ENCODE peak calls at places on chromosomes 6 and 20, in seven cellular contexts. W is sigmoid colon, L is transverse colon, P is prostate gland, H is spleen, F is upper lobe of left lung, Y is K562. U is an unnamed sample.

GRCh38 chr6:129498556-129498940 is 211.4 kb downstream of the ARHGAP18 start:
- DNase-seq in W (no peak), L (no peak), P (no peak), H (no peak), F (no peak), Y (no peak), U (no peak)

GRCh38 chr20:13148402-13148801 is 72.7 kb upstream of the ISM1 start:
- DNase-seq in W (no peak), L (no peak), P (no peak), H (no peak), F (no peak), Y (no peak), U (no peak)

GRCh38 chr6:138509371-138509770 is 10.1 kb upstream of the NHSL1 start:
- DNase-seq in W (peak; percentile 65), L (peak; percentile 72), P (peak; percentile 68), H (no peak), F (peak; percentile 44), Y (peak; percentile 18), U (no peak)

GRCh38 chr6:32191696-32192607 is 491 bp downstream of the GPSM3 start:
- DNase-seq in W (no peak), L (no peak), P (no peak), H (peak; percentile 88), F (no peak), Y (no peak), U (no peak)

GRCh38 chr20:61762886-61763739 is 302.6 kb downstream of the TAF4 start:
- DNase-seq in W (peak; percentile 53), L (no peak), P (no peak), H (peak; percentile 70), F (no peak), Y (no peak), U (no peak)

GRCh38 chr6:43836507-43836906 is 66.5 kb downstream of the VEGFA start:
- DNase-seq in W (no peak), L (no peak), P (no peak), H (no peak), F (no peak), Y (peak; percentile 80), U (no peak)

GRCh38 chr20:10131612-10132345 is 86.9 kb upstream of the SNAP25 start:
- DNase-seq in W (peak; percentile 84), L (peak; percentile 20), P (peak; percentile 29), H (no peak), F (no peak), Y (no peak), U (no peak)

GRCh38 chr6:74415056-74415455 is 719.1 kb downstream of the CD109 start:
- DNase-seq in W (no peak), L (no peak), P (no peak), H (no peak), F (no peak), Y (no peak), U (no peak)

GRCh38 chr6:7919871-7920270 is 9.3 kb upstream of the TXNDC5 start:
- DNase-seq in W (no peak), L (no peak), P (no peak), H (no peak), F (no peak), Y (peak; percentile 61), U (no peak)

GRCh38 chr6:151161363-151161762 is 78.4 kb upstream of the AKAP12 start:
- DNase-seq in W (no peak), L (no peak), P (no peak), H (no peak), F (no peak), Y (no peak), U (no peak)

GRCh38 chr6:129381885-129382284 is 328.1 kb downstream of the ARHGAP18 start:
- DNase-seq in W (no peak), L (no peak), P (no peak), H (no peak), F (no peak), Y (no peak), U (no peak)

DNA sequence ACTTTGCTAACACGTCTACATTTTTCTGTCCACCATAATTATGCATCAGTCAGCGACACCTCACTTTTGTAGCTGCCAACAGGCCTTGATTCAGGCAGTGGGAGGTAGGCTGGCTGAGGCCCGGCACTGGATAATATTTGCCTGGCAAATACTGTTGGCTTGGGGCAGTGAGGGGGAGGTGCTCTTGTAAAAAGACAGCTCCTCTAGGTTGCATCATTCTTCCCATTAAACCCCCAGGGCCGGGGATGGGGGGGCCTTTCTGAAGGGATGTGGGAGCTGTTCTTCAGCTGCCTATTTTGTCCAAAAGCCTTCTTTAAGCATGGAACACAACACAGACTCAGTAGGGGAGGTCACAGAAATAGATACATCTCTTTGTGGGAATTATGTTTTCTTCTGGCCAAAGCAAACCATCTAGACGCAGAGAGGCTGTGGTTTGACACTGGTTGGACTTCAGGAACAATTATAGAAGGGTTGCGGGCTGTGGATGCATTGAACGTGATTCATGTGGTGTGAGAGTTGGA is 338.3 kb upstream of the NT5E start:
- DNase-seq in W (no peak), L (no peak), P (no peak), H (no peak), F (no peak), Y (no peak), U (no peak)
- TF ChIP-seq POLR2AphosphoS5 in W (no peak), L (no peak), P (no peak), H (no peak), F (no peak), Y (no peak), U (no peak)

GRCh38 chr6:33579828-33580714 is at the start of gene BAK1:
- DNase-seq in W (peak; percentile 97), L (peak; percentile 95), P (peak; percentile 88), H (peak; percentile 99), F (peak; percentile 96), Y (peak; percentile 97), U (peak; percentile 94)
- TF ChIP-seq POLR2A in W (peak; percentile 56), L (peak; percentile 98), P (peak; percentile 85), H (peak; percentile 21), F (no peak), Y (peak; percentile 84), U (peak; percentile 24)

GRCh38 chr20:47421076-47421475 is 64.6 kb upstream of the ZMYND8 start:
- DNase-seq in W (no peak), L (no peak), P (no peak), H (no peak), F (no peak), Y (no peak), U (no peak)
- TF ChIP-seq POLR2AphosphoS5 in W (no peak), L (no peak), P (no peak), H (no peak), F (no peak), Y (no peak), U (no peak)

GRCh38 chr20:50113420-50114224 is 672 bp upstream of the UBE2V1 start:
- DNase-seq in W (no peak), L (no peak), P (no peak), H (no peak), F (no peak), Y (no peak), U (no peak)

GRCh38 chr20:50115041-50115512 is 2.1 kb upstream of the UBE2V1 start:
- DNase-seq in W (no peak), L (no peak), P (no peak), H (no peak), F (no peak), Y (no peak), U (no peak)

GRCh38 chr20:50116368-50116999 is 3.5 kb upstream of the UBE2V1 start:
- DNase-seq in W (no peak), L (no peak), P (no peak), H (no peak), F (no peak), Y (no peak), U (no peak)

GRCh38 chr20:50118203-50118602 is 5.3 kb upstream of the UBE2V1 start:
- DNase-seq in W (no peak), L (no peak), P (no peak), H (no peak), F (no peak), Y (no peak), U (no peak)

DNA sequence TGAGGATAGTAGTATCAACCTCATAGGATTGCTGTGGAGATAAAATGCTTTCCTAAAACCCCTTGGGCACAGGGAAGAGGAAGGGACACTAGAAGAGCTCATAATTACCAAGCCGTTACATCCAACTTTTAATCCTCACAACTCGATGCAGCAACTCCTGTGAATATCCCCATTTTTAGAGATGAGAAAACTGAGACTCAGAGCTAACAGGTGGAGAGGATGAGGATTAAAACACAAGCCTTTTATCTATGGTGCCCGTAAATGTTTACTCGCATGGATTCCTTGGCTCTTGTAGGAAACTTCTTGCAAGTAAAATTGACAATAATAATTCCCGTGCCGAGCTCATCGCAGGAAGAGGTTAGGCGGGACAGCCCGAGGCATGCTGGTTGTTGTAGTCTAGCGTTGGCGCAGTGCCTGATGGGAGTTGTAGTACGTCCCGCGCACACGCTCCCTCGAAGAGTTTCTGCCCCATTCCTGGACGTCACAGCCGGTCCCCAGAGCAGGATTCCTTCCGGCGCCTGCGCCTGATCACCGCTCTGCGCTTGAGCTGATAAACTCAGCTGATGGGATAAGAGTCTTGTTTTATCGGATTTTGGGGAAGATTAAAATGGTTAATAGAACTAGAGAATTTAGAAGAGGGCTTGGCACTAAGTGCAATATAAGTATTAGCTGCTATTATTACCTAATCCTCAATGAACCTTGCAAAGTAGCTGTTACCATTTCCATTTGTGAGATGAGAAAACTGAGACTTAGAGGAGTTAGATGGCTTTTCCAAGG is 2.8 kb upstream of the UBE2V1 start:
- DNase-seq in W (peak; percentile 99), L (peak; percentile 98), P (peak; percentile 98), H (peak; percentile 98), F (peak; percentile 99), Y (peak; percentile 85), U (peak; percentile 73)
- TF ChIP-seq POLR2A in W (no peak), L (no peak), P (peak; percentile 25), H (no peak), F (no peak), Y (peak; percentile 75), U (peak; percentile 55)

DNA sequence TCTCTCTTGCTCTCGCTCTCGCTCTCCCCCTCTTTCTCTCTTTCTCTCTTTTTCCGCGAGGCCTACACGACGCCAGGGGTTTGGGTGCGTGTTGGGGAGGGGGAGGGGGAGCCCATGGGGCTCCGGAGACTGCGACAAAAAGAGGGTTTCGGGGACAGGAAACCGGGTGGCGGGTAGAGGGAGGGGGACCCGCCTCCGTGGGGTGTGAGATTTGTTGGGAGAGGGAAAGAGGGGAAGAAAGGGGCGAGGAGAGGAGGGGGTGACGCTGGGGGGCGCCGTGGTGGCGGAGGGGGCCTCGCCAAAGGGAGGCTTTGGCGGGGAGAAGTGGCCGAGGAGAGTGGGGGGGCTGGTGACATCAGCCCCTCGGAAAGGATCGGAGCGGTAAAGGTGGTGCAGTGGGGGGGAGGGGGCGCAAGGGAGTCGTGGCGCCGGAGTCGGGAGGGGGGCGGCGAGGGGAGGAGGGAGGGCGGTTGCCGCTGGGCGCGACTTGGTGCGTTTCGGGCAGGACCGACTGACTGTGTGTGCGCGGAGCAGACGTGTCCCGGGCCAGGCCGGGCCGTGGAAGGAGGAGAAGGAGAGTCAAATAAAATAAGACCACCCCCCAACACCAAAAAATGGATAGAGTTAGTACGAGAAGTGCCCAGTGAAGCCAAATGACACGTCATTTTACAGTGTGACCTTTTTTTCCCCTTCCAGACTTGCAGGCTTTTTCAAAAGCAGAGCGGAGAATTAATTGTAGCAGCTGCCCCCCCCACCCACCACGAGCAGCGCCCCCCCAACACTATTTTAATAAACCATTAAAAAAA is 39.8 kb downstream of the GNAS start:
- DNase-seq in W (peak; percentile 90), L (peak; percentile 80), P (peak; percentile 71), H (peak; percentile 93), F (peak; percentile 88), Y (peak; percentile 79), U (peak; percentile 65)
- TF ChIP-seq POLR2AphosphoS5 in W (no peak), L (peak; percentile 22), P (no peak), H (peak; percentile 73), F (peak; percentile 53), Y (peak; percentile 35), U (no peak)